ENCODE peak calls at places on chromosomes 12 and 14, in five cellular contexts. Q is AG04449; A is A549; I is brain microvascular endothelial cell; K is CD8-positive, alpha-beta T cell. E is an unnamed sample.

GRCh38 chr12:109761631-109761950 is 48.0 kb downstream of the FAM222A start:
- DNase-seq in Q (no peak), A (no peak), I (no peak), K (peak), E (no peak)

GRCh38 chr12:49232940-49233841 is 31.7 kb upstream of the TUBA1C start:
- DNase-seq in Q (no peak), A (no peak), I (peak), K (no peak), E (no peak)

GRCh38 chr14:71438684-71439083 is 493.5 kb upstream of the RGS6 start:
- DNase-seq in Q (no peak), A (no peak), I (no peak), K (no peak), E (no peak)

GRCh38 chr12:12899530-12900380 is 8.4 kb downstream of the GPRC5A start:
- DNase-seq in Q (peak), A (no peak), I (peak), K (no peak), E (no peak)

GRCh38 chr12:51974646-51975045 is 23.1 kb downstream of the ACVR1B start:
- DNase-seq in Q (no peak), A (no peak), I (no peak), K (no peak), E (no peak)

GRCh38 chr12:6552140-6552551 is 3.7 kb downstream of the IFFO1 start:
- DNase-seq in Q (no peak), A (no peak), I (no peak), K (no peak), E (no peak)

GRCh38 chr12:94186461-94187237 is 38.3 kb downstream of the PLXNC1 start:
- DNase-seq in Q (no peak), A (no peak), I (peak), K (no peak), E (no peak)

GRCh38 chr12:4648099-4648498 is 752 bp downstream of the AKAP3 start:
- DNase-seq in Q (no peak), A (no peak), I (no peak), K (no peak), E (no peak)

GRCh38 chr12:117671734-117672133 is 297.1 kb downstream of the KSR2 start:
- DNase-seq in Q (no peak), A (peak), I (no peak), K (no peak), E (no peak)

GRCh38 chr14:59067135-59067894 is 121.2 kb upstream of the DAAM1 start:
- DNase-seq in Q (no peak), A (no peak), I (peak), K (no peak), E (no peak)

GRCh38 chr14:89013098-89013504 is 188.7 kb downstream of the TTC8 start:
- DNase-seq in Q (no peak), A (peak), I (peak), K (no peak), E (no peak)

GRCh38 chr12:101297661-101298060 is 17.8 kb downstream of the UTP20 start:
- DNase-seq in Q (no peak), A (no peak), I (peak), K (no peak), E (no peak)

GRCh38 chr12:93127582-93128331 is 198.7 kb upstream of the EEA1 start:
- DNase-seq in Q (no peak), A (no peak), I (peak), K (no peak), E (no peak)

GRCh38 chr12:561908-562593 is 101.2 kb downstream of the NINJ2 start:
- DNase-seq in Q (no peak), A (no peak), I (no peak), K (no peak), E (no peak)

GRCh38 chr14:25833341-25834121 is 764.3 kb downstream of the NOVA1 start:
- DNase-seq in Q (no peak), A (no peak), I (peak), K (no peak), E (no peak)

GRCh38 chr12:51343201-51343600 is 3.3 kb downstream of the CELA1 start:
- DNase-seq in Q (no peak), A (no peak), I (no peak), K (no peak), E (no peak)

GRCh38 chr12:109581856-109582255 is 8.3 kb downstream of the MVK start:
- DNase-seq in Q (no peak), A (no peak), I (peak), K (no peak), E (no peak)

GRCh38 chr12:17992002-17992656 is 97.9 kb downstream of the RERGL start:
- DNase-seq in Q (peak), A (peak), I (peak), K (no peak), E (peak)

GRCh38 chr12:64085996-64086395 is 136.1 kb downstream of the KICS2 start:
- DNase-seq in Q (no peak), A (no peak), I (no peak), K (no peak), E (no peak)

GRCh38 chr12:64625243-64626077 is 15.2 kb downstream of the RASSF3 start:
- DNase-seq in Q (peak), A (peak), I (peak), K (peak), E (no peak)

GRCh38 chr12:49098035-49098451 is 3.4 kb upstream of the DHH start:
- DNase-seq in Q (no peak), A (peak), I (no peak), K (peak), E (no peak)

GRCh38 chr12:54287316-54288157 is 7.0 kb downstream of the HNRNPA1 start:
- DNase-seq in Q (no peak), A (no peak), I (no peak), K (no peak), E (no peak)

GRCh38 chr14:51821822-51822221 is 38.6 kb upstream of the GNG2 start:
- DNase-seq in Q (no peak), A (no peak), I (no peak), K (no peak), E (no peak)

GRCh38 chr12:121060149-121061001 is 21.3 kb upstream of the OASL start:
- DNase-seq in Q (no peak), A (peak), I (peak), K (peak), E (peak)

GRCh38 chr12:68113644-68114043 is 45.9 kb downstream of the IFNG start:
- DNase-seq in Q (no peak), A (no peak), I (no peak), K (peak), E (no peak)

GRCh38 chr12:76558684-76559276 is 791 bp downstream of the OSBPL8 start:
- DNase-seq in Q (no peak), A (peak), I (no peak), K (peak), E (no peak)
- TF ChIP-seq CTCF in Q (no peak), A (no peak), I (no peak), K (no peak), E (no peak)

DNA sequence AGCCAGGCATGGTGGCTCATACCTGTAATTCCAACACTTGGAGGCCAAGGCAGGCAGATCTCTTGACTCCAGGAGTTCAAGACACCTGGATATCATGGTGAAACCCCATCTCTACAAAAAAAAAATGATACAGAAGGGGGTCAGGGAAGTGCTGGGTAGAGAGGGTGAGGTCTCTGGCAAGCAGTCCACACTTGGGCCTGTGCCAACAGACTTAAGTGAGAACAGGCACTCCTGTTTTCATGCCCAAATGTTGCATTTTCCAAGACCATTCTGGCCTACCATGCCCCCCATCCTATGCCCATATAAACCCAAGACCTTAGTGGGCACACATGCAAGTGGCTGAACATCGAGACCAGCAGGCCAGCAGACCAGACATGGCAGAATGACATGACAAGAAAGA is 16.0 kb upstream of the CMAS start:
- DNase-seq in Q (no peak), A (no peak), I (no peak), K (no peak), E (no peak)
- H3K4me3 ChIP-seq in Q (no peak), A (no peak), I (no peak), K (no peak), E (no peak)

DNA sequence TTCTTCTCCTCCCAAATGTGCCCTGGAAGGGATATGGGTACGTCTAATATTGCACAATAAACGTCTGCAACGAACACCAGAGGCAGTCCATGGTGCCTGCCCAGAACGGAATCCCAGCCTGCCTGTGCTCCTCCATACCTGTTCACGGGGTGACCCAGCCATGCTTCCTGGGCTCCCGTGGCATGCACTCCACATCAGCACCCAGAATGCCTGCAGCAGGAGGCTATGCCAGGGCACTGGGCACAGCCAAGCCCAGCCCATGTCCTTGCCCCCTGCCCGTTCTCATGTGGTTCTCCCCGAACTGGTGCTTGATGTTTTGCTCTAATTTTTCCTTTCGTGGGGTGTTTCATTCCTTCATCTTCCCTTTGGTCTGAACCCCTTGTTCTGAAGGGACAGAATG is 404.3 kb downstream of the BCL11B start:
- DNase-seq in Q (no peak), A (no peak), I (no peak), K (no peak), E (no peak)
- TF ChIP-seq CTCF in Q (no peak), A (no peak), I (no peak), K (no peak), E (no peak)

GRCh38 chr14:53517276-53517960 is 364.3 kb upstream of the DDHD1 start:
- DNase-seq in Q (no peak), A (no peak), I (peak), K (no peak), E (no peak)
- H3K4me3 ChIP-seq in Q (no peak), A (no peak), I (no peak), K (no peak), E (no peak)

DNA sequence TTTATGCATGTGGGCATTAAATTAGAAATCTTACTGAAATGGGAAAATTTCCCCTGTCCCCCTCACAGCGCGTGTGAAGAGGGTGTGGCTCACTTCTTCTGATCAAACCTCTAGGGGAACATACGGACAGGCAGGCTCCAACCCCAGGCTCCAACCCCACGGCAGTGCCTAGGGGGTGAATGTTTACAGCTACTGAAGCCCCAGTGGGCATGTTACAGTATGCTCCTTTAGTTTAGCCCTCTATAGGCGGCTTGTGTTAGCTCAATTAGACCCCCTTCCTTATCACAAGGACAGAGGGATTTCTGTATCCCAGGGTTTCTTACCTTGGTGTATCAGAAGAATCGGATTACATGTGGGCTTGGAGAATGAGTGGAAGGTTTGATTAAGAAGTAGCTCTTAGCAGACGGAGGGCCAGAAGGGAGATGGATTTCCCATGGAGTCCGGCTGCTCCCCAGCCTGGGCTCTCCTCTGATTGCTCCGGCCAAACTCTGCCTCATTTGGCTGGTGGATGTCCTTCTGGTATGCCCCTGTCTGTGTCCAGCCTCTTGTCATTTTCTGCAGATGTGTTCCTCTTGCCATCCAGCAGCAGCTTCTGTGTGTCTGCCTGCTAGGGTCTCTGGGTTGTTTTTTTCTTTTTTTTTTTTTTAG is 223.7 kb downstream of the TMTC2 start:
- DNase-seq in Q (no peak), A (no peak), I (no peak), K (no peak), E (no peak)
- TF ChIP-seq CTCF in Q (no peak), A (no peak), I (no peak), K (no peak), E (no peak)

GRCh38 chr12:104218935-104219334 is 3.4 kb downstream of the TXNRD1 start:
- DNase-seq in Q (no peak), A (no peak), I (peak), K (no peak), E (no peak)

GRCh38 chr12:104216461-104217058 is 981 bp downstream of the TXNRD1 start:
- DNase-seq in Q (no peak), A (no peak), I (no peak), K (no peak), E (no peak)

GRCh38 chr12:104220931-104221330 is 5.4 kb downstream of the TXNRD1 start:
- DNase-seq in Q (no peak), A (no peak), I (no peak), K (no peak), E (no peak)

GRCh38 chr12:104219908-104220404 is 4.4 kb downstream of the TXNRD1 start:
- DNase-seq in Q (peak), A (peak), I (peak), K (peak), E (no peak)

GRCh38 chr12:104219361-104219892 is 3.8 kb downstream of the TXNRD1 start:
- DNase-seq in Q (peak), A (peak), I (peak), K (no peak), E (no peak)
- H3K4me3 ChIP-seq in Q (peak), A (no peak), I (no peak), K (no peak), E (no peak)

E was measured in GM12864.